ENCODE peak calls at places on chromosomes 3 and 15, in nine cellular contexts. J is stimulated activated CD8-positive, alpha-beta memory T cell treated with anti-CD3 and anti-CD28 coated beads, Interleukin-15, amount 100 ng/mL, for 1 hour; P is naive B cell; O is right cardiac atrium; X is AG09309; E is anterior cingulate cortex; G is RWPE2; M is PC-9; C is right atrium auricular region. B is an unnamed sample.

GRCh38 chr3:14440531-14441239 is 38.3 kb downstream of the SLC6A6 start:
- DNase-seq in J (no peak), E (peak), O (no peak), G (no peak), P (no peak), M (peak), C (no peak), X (no peak), B (peak)

GRCh38 chr3:133838916-133839800 is 33.5 kb downstream of the SRPRB start:
- DNase-seq in M (no peak), X (no peak), J (no peak), G (no peak), C (no peak), O (no peak), P (no peak), E (no peak), B (no peak)

GRCh38 chr3:53768478-53769459 is 77.5 kb downstream of the CHDH start:
- DNase-seq in P (no peak), E (no peak), X (no peak), G (no peak), C (no peak), M (no peak), O (no peak), J (no peak), B (no peak)

GRCh38 chr3:132448211-132448961 is 31.1 kb downstream of the DNAJC13 start:
- DNase-seq in P (no peak), E (no peak), G (no peak), C (no peak), M (no peak), O (peak), J (no peak), X (no peak), B (no peak)

GRCh38 chr15:66165856-66166255 is 87.7 kb downstream of the MEGF11 start:
- DNase-seq in X (no peak), M (no peak), E (no peak), P (no peak), C (no peak), J (no peak), G (no peak), O (no peak), B (peak)

GRCh38 chr15:77496710-77497107 is 76.0 kb downstream of the HMG20A start:
- DNase-seq in O (peak), X (peak), E (peak), P (peak), C (peak), J (peak), G (peak), M (peak), B (no peak)

GRCh38 chr3:124014366-124014942 is 22.5 kb upstream of the ROPN1 start:
- DNase-seq in P (no peak), G (no peak), M (no peak), C (no peak), E (no peak), O (peak), X (no peak), J (no peak), B (no peak)

GRCh38 chr15:82952156-82953081 is at the start of gene HOMER2:
- DNase-seq in E (peak), G (no peak), C (no peak), P (peak), X (no peak), O (peak), J (no peak), M (no peak), B (peak)

GRCh38 chr3:89628856-89629255 is 521.4 kb downstream of the EPHA3 start:
- DNase-seq in X (no peak), C (no peak), G (no peak), M (no peak), O (no peak), E (no peak), J (no peak), P (no peak), B (no peak)

GRCh38 chr3:141275032-141275422 is 43.4 kb downstream of the PXYLP1 start:
- DNase-seq in E (no peak), J (no peak), C (no peak), G (no peak), P (no peak), M (peak), O (no peak), X (no peak), B (no peak)

GRCh38 chr3:14424711-14425573 is 22.5 kb downstream of the SLC6A6 start:
- DNase-seq in C (no peak), O (no peak), P (no peak), E (no peak), M (peak), G (no peak), X (no peak), J (no peak), B (no peak)

GRCh38 chr3:152307829-152308474 is 39.2 kb downstream of the MBNL1 start:
- DNase-seq in E (no peak), C (no peak), P (no peak), G (no peak), O (no peak), J (no peak), X (no peak), M (peak), B (no peak)

GRCh38 chr3:11845661-11846060 is 1.0 kb downstream of the TAMM41 start:
- DNase-seq in P (no peak), M (no peak), E (no peak), G (no peak), O (no peak), X (no peak), J (no peak), C (no peak), B (no peak)

GRCh38 chr3:126398423-126399347 is 4.0 kb downstream of the CFAP100 start:
- DNase-seq in O (no peak), M (no peak), X (no peak), E (no peak), J (no peak), C (no peak), P (no peak), G (no peak), B (no peak)

GRCh38 chr3:197508051-197508451 is 47.7 kb downstream of the BDH1 start:
- DNase-seq in G (no peak), J (no peak), M (no peak), E (no peak), C (no peak), P (no peak), O (no peak), X (no peak), B (no peak)

GRCh38 chr15:44550256-44550655 is 13.3 kb downstream of the EIF3J start:
- DNase-seq in C (no peak), E (no peak), G (no peak), X (peak), P (peak), M (peak), O (no peak), J (no peak), B (no peak)

B was measured in COR-L47.